ENCODE peak calls at places on chromosomes 5 and 9, in four cellular contexts. W is CD4-positive, alpha-beta memory T cell; R is effector memory CD4-positive, alpha-beta T cell; Z is right cardiac atrium. P is an unnamed sample.

GRCh38 chr5:82405166-82405565 is 127.0 kb upstream of the RPS23 start:
- DNase-seq in R (no peak), Z (no peak), W (no peak), P (no peak)

GRCh38 chr9:27880135-27880534 is 306.9 kb upstream of the C9orf72 start:
- DNase-seq in W (no peak), R (no peak), Z (no peak), P (no peak)

GRCh38 chr9:4501147-4501507 is 10.9 kb downstream of the SLC1A1 start:
- DNase-seq in R (no peak), W (no peak), Z (no peak), P (no peak)

GRCh38 chr5:92567831-92568450 is 1013.1 kb downstream of the NR2F1-AS1 start:
- DNase-seq in Z (no peak), R (no peak), W (no peak), P (no peak)

GRCh38 chr5:97097348-97098220 is 44.8 kb downstream of the LIX1 start:
- DNase-seq in R (no peak), Z (no peak), W (no peak), P (no peak)

GRCh38 chr5:1108865-1109174 is 3.0 kb downstream of the SLC12A7 start:
- DNase-seq in Z (no peak), R (no peak), W (no peak), P (no peak)

GRCh38 chr9:81559741-81560140 is 129.6 kb downstream of the TLE1 start:
- DNase-seq in W (no peak), R (no peak), Z (no peak), P (no peak)

GRCh38 chr5:141929398-141930058 is 5.9 kb downstream of the DELE1 start:
- DNase-seq in R (no peak), Z (no peak), W (no peak), P (no peak)

GRCh38 chr5:140344683-140345423 is 1.6 kb downstream of the HBEGF start:
- DNase-seq in Z (no peak), W (no peak), R (no peak), P (no peak)

GRCh38 chr5:135185461-135186075 is 151.5 kb upstream of the PITX1 start:
- DNase-seq in R (no peak), Z (no peak), W (no peak), P (peak; percentile 31)

GRCh38 chr9:133701321-133701980 is 36.7 kb downstream of the SARDH start:
- DNase-seq in W (peak; percentile 44), Z (peak; percentile 55), R (no peak), P (peak; percentile 65)

GRCh38 chr5:176388341-176389113 is at the start of the genes HIGD2A and NOP16:
- DNase-seq in R (peak; percentile 98), Z (peak; percentile 100), W (peak; percentile 98), P (peak; percentile 89)

GRCh38 chr5:176388003-176388340 is 426 bp downstream of the NOP16 start:
- DNase-seq in R (no peak), W (no peak), Z (no peak), P (no peak)

GRCh38 chr5:176384991-176385390 is 3.4 kb downstream of the NOP16 start:
- DNase-seq in W (no peak), R (no peak), Z (no peak), P (no peak)

GRCh38 chr5:176387384-176387925 is 943 bp downstream of the NOP16 start:
- DNase-seq in Z (no peak), R (no peak), W (no peak), P (no peak)

GRCh38 chr5:176386491-176386890 is 1.9 kb downstream of the NOP16 start:
- DNase-seq in R (no peak), W (no peak), Z (no peak), P (no peak)
- H3K4me3 ChIP-seq in R (no peak overlapping the region), W (no peak overlapping the region), Z (no peak overlapping the region), P (no peak overlapping the region)

DNA sequence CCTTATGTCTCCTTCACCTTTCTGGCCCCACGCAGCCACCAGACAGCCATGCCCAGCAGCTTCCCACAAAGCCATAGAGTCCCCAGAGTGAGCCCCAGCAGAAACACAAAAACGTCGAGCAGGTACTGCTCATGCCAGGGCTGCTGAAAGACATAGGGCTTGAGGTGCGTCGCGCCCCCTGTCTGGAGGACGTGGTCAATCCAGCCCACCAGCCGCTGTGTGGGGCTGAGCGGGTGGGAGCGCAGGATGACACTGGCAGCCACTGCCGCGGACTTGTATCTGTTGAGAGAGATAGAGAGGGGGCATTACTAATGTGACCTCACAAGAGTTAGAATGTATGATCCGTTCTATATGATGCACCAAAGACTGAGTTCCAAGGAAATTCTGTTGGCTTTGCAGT is 31.0 kb downstream of the UGT3A2 start:
- DNase-seq in R (no peak), W (no peak), Z (no peak), P (no peak)
- H3K4me1 ChIP-seq in R (no peaks in the 10 kb centered on the region), W (no peaks in the 10 kb centered on the region), Z (no peaks in the 10 kb centered on the region), P (no peaks in the 10 kb centered on the region)

DNA sequence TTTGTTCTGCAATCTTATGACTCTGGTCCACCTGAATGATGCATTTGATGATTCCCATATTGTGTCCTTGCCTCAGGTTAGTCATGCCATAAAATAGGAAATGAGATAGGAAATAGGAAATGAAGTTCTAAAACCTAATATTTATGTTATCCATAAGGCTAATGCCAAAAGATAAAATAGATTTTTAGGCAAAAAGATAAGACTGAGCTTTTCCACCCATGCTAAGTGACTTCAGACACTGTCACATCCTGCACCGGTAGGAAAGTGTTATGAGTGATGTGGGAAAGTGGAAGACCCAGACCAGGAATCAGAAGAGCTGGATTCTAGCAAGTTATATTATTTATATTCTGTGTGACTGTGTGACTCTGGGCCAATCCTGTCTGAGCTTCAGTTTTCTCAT is 600.8 kb upstream of the DMAC1 start:
- DNase-seq in R (no peak), Z (no peak), W (no peak), P (no peak)
- H3K27ac ChIP-seq in R (no peak overlapping the region), Z (no peak overlapping the region), W (no peak overlapping the region), P (no peak overlapping the region)

DNA sequence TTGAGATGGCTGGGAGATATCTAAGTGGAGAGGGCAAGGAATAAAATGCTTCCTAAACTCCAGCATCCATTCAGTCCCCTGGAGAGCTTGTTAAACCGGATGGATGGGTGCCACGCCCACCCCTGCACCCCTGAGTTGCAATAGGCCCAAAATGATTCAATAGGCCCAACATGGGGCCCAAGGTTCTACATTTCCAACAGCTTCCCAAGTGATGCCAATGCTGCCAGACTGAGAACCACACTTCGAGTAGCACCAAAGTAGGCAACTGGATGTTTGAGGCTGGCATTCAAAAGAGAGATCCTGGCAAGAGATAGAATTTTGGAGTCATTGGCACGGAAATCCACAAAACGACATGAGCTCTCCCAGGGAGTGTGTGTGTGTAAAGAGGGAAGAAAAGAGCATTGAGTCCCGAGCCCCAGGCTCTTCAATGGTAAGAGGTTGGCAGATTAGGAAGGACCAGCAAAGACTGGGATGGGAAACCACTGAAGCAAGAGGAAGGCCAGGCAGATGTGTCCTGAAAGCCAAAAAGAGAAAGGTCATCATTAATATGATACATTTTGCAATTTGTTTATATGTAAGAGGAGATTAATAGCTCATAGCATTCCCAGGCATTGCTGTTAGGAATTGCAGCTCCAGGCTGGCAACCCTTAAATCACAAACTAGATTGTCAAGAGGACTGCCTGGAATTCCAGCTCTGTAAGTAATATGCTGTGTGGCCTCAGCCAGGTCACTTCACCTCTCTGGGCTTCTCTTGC is 130.6 kb downstream of the KCNIP1 start:
- DNase-seq in R (no peak), Z (no peak), W (no peak), P (no peak)
- H3K4me3 ChIP-seq in R (no peak overlapping the region), Z (no peak overlapping the region), W (no peak overlapping the region), P (no peak overlapping the region)